ENCODE peak calls at places on chromosomes 12 and 14, in six cellular contexts. C is mucosa of descending colon; L is naive thymus-derived CD8-positive, alpha-beta T cell; G is stimulated activated CD4-positive, alpha-beta T cell treated with anti-CD3 and anti-CD28 coated beads, Interleukin-2, amount 100 ng/mL, for 48 hours; A is stimulated activated CD8-positive, alpha-beta memory T cell treated with anti-CD3 and anti-CD28 coated beads, Interleukin-4, amount 100 ng/mL, for 4 hours; K is EL. O is an unnamed sample.

GRCh38 chr12:52585951-52586350 is 12.3 kb upstream of the KRT74 start:
- DNase-seq in C (no peak), L (peak), G (no peak), A (peak), K (no peak), O (no peak)

GRCh38 chr12:116012757-116013156 is 264.7 kb downstream of the MED13L start:
- DNase-seq in C (no peak), L (no peak), G (no peak), A (no peak), K (no peak), O (no peak)

GRCh38 chr12:79661629-79662028 is 29.1 kb downstream of the PAWR start:
- DNase-seq in C (no peak), L (no peak), G (no peak), A (no peak), K (peak), O (no peak)

GRCh38 chr12:53223391-53224267 is 8.4 kb downstream of the RARG start:
- DNase-seq in C (peak), L (peak), G (no peak), A (no peak), K (peak), O (peak)

GRCh38 chr12:97386133-97386581 is 76.4 kb upstream of the RMST start:
- DNase-seq in C (no peak), L (no peak), G (no peak), A (no peak), K (no peak), O (peak)

GRCh38 chr14:89349196-89350008 is 67.6 kb downstream of the FOXN3 start:
- DNase-seq in C (no peak), L (no peak), G (no peak), A (no peak), K (no peak), O (peak)

GRCh38 chr14:45114327-45114726 is 20.0 kb downstream of the FKBP3 start:
- DNase-seq in C (no peak), L (no peak), G (no peak), A (no peak), K (no peak), O (no peak)

GRCh38 chr12:112904571-112904970 is 2.2 kb upstream of the OAS1 start:
- DNase-seq in C (no peak), L (no peak), G (no peak), A (no peak), K (peak), O (no peak)

GRCh38 chr12:92292016-92292415 is 146.4 kb upstream of the BTG1 start:
- DNase-seq in C (no peak), L (no peak), G (no peak), A (no peak), K (no peak), O (peak)

GRCh38 chr12:505221-505620 is 45.5 kb downstream of the B4GALNT3 start:
- DNase-seq in C (no peak), L (no peak), G (no peak), A (no peak), K (no peak), O (peak)

GRCh38 chr12:81329088-81329487 is 251.2 kb downstream of the ACSS3 start:
- DNase-seq in C (no peak), L (no peak), G (no peak), A (no peak), K (peak), O (peak)

GRCh38 chr12:19093218-19093617 is 36.3 kb upstream of the PLEKHA5 start:
- DNase-seq in C (no peak), L (no peak), G (no peak), A (no peak), K (peak), O (no peak)

GRCh38 chr12:11031307-11031706 is at the start of gene TAS2R31:
- DNase-seq in C (no peak), L (no peak), G (no peak), A (no peak), K (no peak), O (no peak)